ENCODE peak calls at places on chromosomes 12 and 14, in ten cellular contexts. M is tibial artery; B is SW480; Q is HuH-7; A is activated CD4-positive, alpha-beta T cell treated with anti-CD3 and anti-CD28 coated beads, Interleukin-2, amount 10 ng/mL, durations not matched to agents 7 days and 5 days; H is activated gamma-delta T cell treated with Interleukin-2 at 50 U/mL for 16 hours; T is left lung; U is NB4; F is activated T-cell treated with anti-CD3 and anti-CD28 coated beads for 24 hours; N is left ventricle myocardium inferior. I is an unnamed sample.

GRCh38 chr12:69655616-69656336 is 43.3 kb downstream of the BEST3 start:
- DNase-seq in A (no peak), M (no peak), U (no peak), H (no peak), T (no peak), N (no peak), B (peak; percentile 27), Q (no peak), F (no peak), I (no peak)

GRCh38 chr14:52380294-52380693 is 66.2 kb downstream of the PTGER2 start:
- DNase-seq in T (no peak), F (no peak), M (no peak), A (no peak), B (peak; percentile 10), H (no peak), N (no peak), U (no peak), Q (no peak), I (no peak)

GRCh38 chr12:1429980-1430379 is 164.4 kb downstream of the FBXL14 start:
- DNase-seq in F (no peak), T (no peak), B (peak; percentile 10), N (no peak), H (no peak), Q (no peak), U (peak; percentile 92), A (no peak), M (peak; percentile 25), I (no peak)

GRCh38 chr12:132105467-132105866 is 38.7 kb downstream of the DDX51 start:
- DNase-seq in N (no peak), A (no peak), M (no peak), U (no peak), B (no peak), Q (no peak), F (no peak), T (no peak), H (no peak), I (no peak)

GRCh38 chr12:87848248-87848868 is 180.8 kb downstream of the C12orf50 start:
- DNase-seq in N (no peak), F (no peak), T (no peak), Q (peak; percentile 16), H (no peak), B (peak; percentile 35), M (no peak), A (peak; percentile 22), U (peak; percentile 77), I (no peak)

GRCh38 chr12:70744133-70744532 is 106.9 kb upstream of the PTPRB start:
- DNase-seq in M (no peak), A (no peak), N (no peak), B (peak; percentile 2), T (no peak), U (no peak), F (no peak), H (no peak), Q (no peak), I (no peak)

GRCh38 chr12:92020983-92021664 is 124.5 kb downstream of the BTG1 start:
- DNase-seq in M (no peak), U (no peak), Q (no peak), A (no peak), F (no peak), B (no peak), H (no peak), T (no peak), N (no peak), I (no peak)

GRCh38 chr14:104895786-104896642 is 28.7 kb upstream of the PLD4 start:
- DNase-seq in M (no peak), F (no peak), B (peak; percentile 41), U (peak; percentile 2), A (no peak), N (peak; percentile 14), Q (no peak), H (no peak), T (peak; percentile 82), I (no peak)

GRCh38 chr14:54776361-54777001 is 126.1 kb downstream of the GCH1 start:
- DNase-seq in A (peak; percentile 62), F (peak; percentile 61), H (peak; percentile 12), T (no peak), U (peak; percentile 85), M (peak; percentile 66), Q (no peak), N (peak; percentile 70), B (no peak), I (peak; percentile 59)

GRCh38 chr12:80188566-80188965 is 89.2 kb downstream of the OTOGL start:
- DNase-seq in F (no peak), H (no peak), T (no peak), U (no peak), A (no peak), M (no peak), Q (no peak), N (no peak), B (no peak), I (no peak)

GRCh38 chr14:101506211-101506920 is 54.9 kb upstream of the DIO3 start:
- DNase-seq in Q (no peak), B (no peak), H (no peak), T (peak; percentile 52), F (no peak), U (no peak), A (no peak), M (peak; percentile 46), N (no peak), I (no peak)

GRCh38 chr12:57329219-57329618 is 78.2 kb upstream of the STAC3 start:
- DNase-seq in N (no peak), H (no peak), Q (no peak), F (no peak), M (no peak), T (no peak), A (no peak), B (no peak), U (no peak), I (no peak)

GRCh38 chr14:24426912-24427536 is 2.4 kb downstream of the CBLN3 start:
- DNase-seq in B (no peak), H (no peak), F (no peak), N (no peak), M (no peak), T (no peak), U (no peak), Q (peak; percentile 62), A (no peak), I (no peak)

GRCh38 chr12:18752947-18753346 is 15.0 kb downstream of the CAPZA3 start:
- DNase-seq in T (no peak), U (no peak), B (no peak), Q (no peak), A (no peak), N (no peak), H (no peak), M (no peak), F (no peak), I (no peak)

GRCh38 chr14:70917633-70918032 is 10.4 kb downstream of the PCNX1 start:
- DNase-seq in U (no peak), A (no peak), N (no peak), F (no peak), B (no peak), Q (no peak), H (no peak), T (no peak), M (no peak), I (no peak)

I was measured in activated T-helper 2 cell treated with anti-CD3 and anti-CD28 coated beads, Interferon-gamma antibody, Interleukin-2, Interleukin-4, amounts not matched to agents 10 μg/mL and 5 μg/mL and 100 μg/mL, durations not matched to agents 14 hours and 24 hours and 36 hours.